ENCODE peak calls at places on chromosomes 5 and 9, in seven cellular contexts. B is heart left ventricle, J is GM12891, X is HepG2, M is prostate gland, P is transverse colon, Y is vagina. S is an unnamed sample.

GRCh38 chr9:87270241-87271234 is 227.1 kb upstream of the DAPK1 start:
- DNase-seq in B (peak), J (no peak), X (no peak), M (no peak), P (no peak), Y (no peak), S (no peak)

GRCh38 chr5:172777381-172778222 is 6.6 kb upstream of the DUSP1 start:
- DNase-seq in B (peak), J (peak), X (peak), M (peak), P (peak), Y (peak), S (peak)

GRCh38 chr9:126440938-126441337 is 114.3 kb downstream of the MVB12B start:
- DNase-seq in B (no peak), J (no peak), X (no peak), M (no peak), P (no peak), Y (no peak), S (no peak)

GRCh38 chr5:155906046-155906445 is 420.9 kb upstream of the SGCD start:
- DNase-seq in B (no peak), J (no peak), X (no peak), M (no peak), P (no peak), Y (no peak), S (no peak)

GRCh38 chr9:92722386-92723298 is 42.0 kb downstream of the BICD2 start:
- DNase-seq in B (no peak), J (no peak), X (no peak), M (no peak), P (no peak), Y (no peak), S (no peak)

GRCh38 chr5:96146675-96147074 is 185.0 kb upstream of the ELL2 start:
- DNase-seq in B (no peak), J (peak), X (no peak), M (no peak), P (no peak), Y (no peak), S (peak)

GRCh38 chr9:29241320-29241719 is 1668.0 kb upstream of the C9orf72 start:
- DNase-seq in B (no peak), J (no peak), X (no peak), M (no peak), P (no peak), Y (no peak), S (no peak)

GRCh38 chr5:140575309-140575708 is 10.7 kb downstream of the SLC35A4 start:
- DNase-seq in B (peak), J (no peak), X (peak), M (peak), P (peak), Y (no peak), S (peak)

GRCh38 chr5:78345485-78345884 is 14.9 kb upstream of the SCAMP1 start:
- DNase-seq in B (no peak), J (no peak), X (no peak), M (no peak), P (no peak), Y (no peak), S (no peak)

GRCh38 chr5:179187229-179187678 is 127.1 kb downstream of the ZNF354C start:
- DNase-seq in B (no peak), J (no peak), X (peak), M (no peak), P (no peak), Y (no peak), S (no peak)

GRCh38 chr5:68875351-68875750 is 218.5 kb upstream of the SLC30A5 start:
- DNase-seq in B (no peak), J (no peak), X (no peak), M (no peak), P (no peak), Y (no peak), S (no peak)

GRCh38 chr9:99024959-99025358 is 80.0 kb upstream of the TGFBR1 start:
- DNase-seq in B (no peak), J (no peak), X (no peak), M (no peak), P (no peak), Y (no peak), S (no peak)

GRCh38 chr9:98929866-98930265 is 13.8 kb upstream of the COL15A1 start:
- DNase-seq in B (no peak), J (no peak), X (no peak), M (no peak), P (no peak), Y (no peak), S (peak)

GRCh38 chr5:34672196-34672595 is 16.1 kb downstream of the RAI14 start:
- DNase-seq in B (no peak), J (no peak), X (no peak), M (no peak), P (no peak), Y (no peak), S (no peak)

GRCh38 chr9:104361207-104361606 is 142.9 kb upstream of the OR13F1 start:
- DNase-seq in B (peak), J (no peak), X (no peak), M (no peak), P (no peak), Y (no peak), S (no peak)

GRCh38 chr5:50965621-50966362 is 299.4 kb downstream of the PARP8 start:
- DNase-seq in B (no peak), J (no peak), X (no peak), M (no peak), P (no peak), Y (no peak), S (no peak)

GRCh38 chr9:125142560-125143376 is 560 bp downstream of the SCAI start:
- DNase-seq in B (no peak), J (no peak), X (no peak), M (no peak), P (peak), Y (no peak), S (peak)

GRCh38 chr9:4592325-4592724 is 69.8 kb upstream of the PLPP6 start:
- DNase-seq in B (no peak), J (no peak), X (no peak), M (no peak), P (no peak), Y (no peak), S (no peak)

GRCh38 chr9:87567047-87567446 is 69.4 kb downstream of the DAPK1 start:
- DNase-seq in B (no peak), J (no peak), X (no peak), M (no peak), P (no peak), Y (no peak), S (no peak)

GRCh38 chr9:87873607-87874319 is 8.9 kb upstream of the SPATA31E1 start:
- DNase-seq in B (no peak), J (no peak), X (no peak), M (no peak), P (peak), Y (peak), S (no peak)

GRCh38 chr9:125529589-125530515 is 177.2 kb downstream of the MAPKAP1 start:
- DNase-seq in B (no peak), J (no peak), X (no peak), M (no peak), P (no peak), Y (no peak), S (no peak)

GRCh38 chr9:137435980-137436760 is 5.0 kb downstream of the ENTPD8 start:
- DNase-seq in B (no peak), J (no peak), X (peak), M (peak), P (peak), Y (no peak), S (no peak)

GRCh38 chr5:92687793-92688467 is 893.1 kb downstream of the NR2F1-AS1 start:
- DNase-seq in B (no peak), J (no peak), X (peak), M (no peak), P (no peak), Y (no peak), S (no peak)

GRCh38 chr9:82255533-82255932 is 267.0 kb downstream of the SPATA31D1 start:
- DNase-seq in B (no peak), J (no peak), X (no peak), M (no peak), P (no peak), Y (no peak), S (no peak)

GRCh38 chr5:138339086-138339456 is 1.0 kb downstream of the FAM53C start:
- DNase-seq in B (no peak), J (no peak), X (no peak), M (peak), P (no peak), Y (no peak), S (peak)

GRCh38 chr5:36949593-36949992 is 73.0 kb downstream of the NIPBL start:
- DNase-seq in B (no peak), J (no peak), X (no peak), M (no peak), P (no peak), Y (no peak), S (no peak)

GRCh38 chr9:107239474-107239873 is 43.6 kb upstream of the RAD23B start:
- DNase-seq in B (no peak), J (no peak), X (peak), M (no peak), P (no peak), Y (no peak), S (peak)

GRCh38 chr9:72133365-72134035 is 15.7 kb upstream of the GDA start:
- DNase-seq in B (no peak), J (no peak), X (peak), M (no peak), P (peak), Y (no peak), S (no peak)
- TF ChIP-seq POLR2A in B (no peak), J (no peak), X (no peak), M (no peak), P (no peak), Y (no peak), S (no peak)

DNA sequence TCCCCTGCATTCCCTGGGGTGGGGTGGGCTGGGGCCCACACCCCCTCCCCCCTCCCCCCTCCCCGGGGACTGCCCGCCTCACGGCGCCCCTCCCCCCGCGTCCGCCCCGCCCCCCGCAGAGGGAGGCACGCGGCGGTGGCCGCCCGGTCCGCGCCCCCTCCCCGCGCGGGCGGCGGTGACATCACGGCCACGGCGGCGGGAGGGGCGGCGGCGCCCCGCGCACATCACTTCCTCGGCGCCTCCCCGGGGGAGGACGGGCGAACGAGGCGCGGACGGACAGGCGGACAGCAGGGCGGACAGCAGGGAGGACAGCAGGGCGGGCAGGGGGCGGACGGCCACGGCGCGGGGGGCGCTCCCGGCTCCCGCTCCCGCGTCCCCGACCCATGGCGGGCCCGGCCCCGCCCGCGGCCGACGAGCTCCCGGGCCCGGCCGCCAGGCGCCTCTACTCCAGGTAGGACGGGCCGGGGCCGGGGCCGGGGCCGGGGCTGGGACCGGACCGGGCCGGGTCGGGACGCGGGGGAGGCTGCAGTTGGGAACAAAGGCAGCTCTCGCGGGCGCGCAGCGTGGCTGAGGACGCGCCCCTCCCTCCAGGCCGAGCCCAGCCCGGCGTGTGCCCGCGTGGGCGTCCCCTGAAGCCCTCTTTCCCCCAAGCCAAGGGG is at the start of gene GPSM1:
- DNase-seq in B (peak), J (no peak), X (no peak), M (no peak), P (peak), Y (no peak), S (peak)
- TF ChIP-seq POLR2A in B (no peak), J (no peak), X (no peak), M (peak), P (no peak), Y (peak), S (no peak)

GRCh38 chr9:2018162-2018643 is 3.1 kb downstream of the SMARCA2 start:
- DNase-seq in B (no peak), J (no peak), X (no peak), M (no peak), P (no peak), Y (no peak), S (no peak)

GRCh38 chr9:2016411-2017208 is 1.5 kb downstream of the SMARCA2 start:
- DNase-seq in B (peak), J (peak), X (peak), M (peak), P (peak), Y (peak), S (peak)

GRCh38 chr9:2017209-2017458 is 2.0 kb downstream of the SMARCA2 start:
- DNase-seq in B (no peak), J (no peak), X (no peak), M (no peak), P (no peak), Y (no peak), S (no peak)

GRCh38 chr9:2018764-2019548 is 3.8 kb downstream of the SMARCA2 start:
- DNase-seq in B (no peak), J (no peak), X (no peak), M (no peak), P (no peak), Y (no peak), S (peak)

GRCh38 chr9:2017459-2018161 is 2.5 kb downstream of the SMARCA2 start:
- DNase-seq in B (peak), J (peak), X (peak), M (peak), P (peak), Y (no peak), S (peak)
- TF ChIP-seq POLR2A in B (peak), J (peak), X (peak), M (peak), P (peak), Y (peak), S (peak)

GRCh38 chr5:160421625-160422258 is at the start of gene PTTG1:
- DNase-seq in B (peak), J (peak), X (peak), M (peak), P (peak), Y (peak), S (peak)

GRCh38 chr5:160420331-160420610 is 1.4 kb upstream of the PTTG1 start:
- DNase-seq in B (no peak), J (no peak), X (no peak), M (no peak), P (no peak), Y (no peak), S (no peak)

GRCh38 chr5:160419458-160420330 is 813 bp upstream of the SLU7 start:
- DNase-seq in B (no peak), J (no peak), X (no peak), M (no peak), P (no peak), Y (no peak), S (peak)

GRCh38 chr5:160423025-160423554 is 1.4 kb downstream of the PTTG1 start:
- DNase-seq in B (no peak), J (no peak), X (no peak), M (peak), P (no peak), Y (no peak), S (no peak)

GRCh38 chr5:160418561-160419457 is at the start of gene SLU7:
- DNase-seq in B (peak), J (peak), X (peak), M (peak), P (peak), Y (peak), S (peak)
- TF ChIP-seq POLR2A in B (peak), J (peak), X (peak), M (peak), P (peak), Y (peak), S (peak)

DNA sequence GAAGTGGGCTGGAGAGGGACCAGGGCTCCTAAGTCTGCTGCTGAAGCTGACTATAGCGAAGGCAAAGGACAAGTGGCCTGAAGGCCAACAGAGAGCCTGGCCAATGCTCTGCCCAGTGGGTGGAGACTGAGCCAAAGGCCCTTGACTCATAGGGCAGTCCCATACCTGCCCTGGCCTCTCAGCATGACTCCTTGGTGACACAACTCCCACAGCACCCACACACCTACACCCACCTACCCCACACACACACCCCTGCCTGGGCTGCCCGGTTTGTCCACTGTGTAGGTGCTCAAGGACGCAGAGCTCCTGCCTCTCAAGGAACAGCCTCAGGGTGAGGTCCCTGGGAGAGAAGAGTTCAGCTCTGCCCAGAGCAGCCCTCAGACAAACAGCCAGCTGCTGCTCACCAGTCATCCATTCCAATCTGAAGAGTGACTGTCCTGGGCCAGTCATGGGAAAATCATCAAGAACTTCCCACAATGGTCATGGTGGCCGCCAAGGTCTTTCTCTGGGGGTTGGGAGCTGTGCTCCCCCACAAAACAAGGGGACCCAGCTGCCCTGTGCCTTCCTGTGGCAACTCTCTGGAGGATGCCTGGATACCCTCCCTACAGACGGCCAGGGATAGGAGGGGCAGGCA is 5.0 kb downstream of the TNIP1 start:
- DNase-seq in B (no peak), J (no peak), X (no peak), M (no peak), P (peak), Y (no peak), S (no peak)
- TF ChIP-seq POLR2A in B (no peak), J (no peak), X (no peak), M (no peak), P (peak), Y (no peak), S (no peak)

GRCh38 chr5:154405078-154405792 is 40.6 kb upstream of the SAP30L start:
- DNase-seq in B (peak), J (peak), X (peak), M (peak), P (peak), Y (no peak), S (peak)
- TF ChIP-seq POLR2A in B (no peak), J (no peak), X (no peak), M (no peak), P (no peak), Y (no peak), S (no peak)

DNA sequence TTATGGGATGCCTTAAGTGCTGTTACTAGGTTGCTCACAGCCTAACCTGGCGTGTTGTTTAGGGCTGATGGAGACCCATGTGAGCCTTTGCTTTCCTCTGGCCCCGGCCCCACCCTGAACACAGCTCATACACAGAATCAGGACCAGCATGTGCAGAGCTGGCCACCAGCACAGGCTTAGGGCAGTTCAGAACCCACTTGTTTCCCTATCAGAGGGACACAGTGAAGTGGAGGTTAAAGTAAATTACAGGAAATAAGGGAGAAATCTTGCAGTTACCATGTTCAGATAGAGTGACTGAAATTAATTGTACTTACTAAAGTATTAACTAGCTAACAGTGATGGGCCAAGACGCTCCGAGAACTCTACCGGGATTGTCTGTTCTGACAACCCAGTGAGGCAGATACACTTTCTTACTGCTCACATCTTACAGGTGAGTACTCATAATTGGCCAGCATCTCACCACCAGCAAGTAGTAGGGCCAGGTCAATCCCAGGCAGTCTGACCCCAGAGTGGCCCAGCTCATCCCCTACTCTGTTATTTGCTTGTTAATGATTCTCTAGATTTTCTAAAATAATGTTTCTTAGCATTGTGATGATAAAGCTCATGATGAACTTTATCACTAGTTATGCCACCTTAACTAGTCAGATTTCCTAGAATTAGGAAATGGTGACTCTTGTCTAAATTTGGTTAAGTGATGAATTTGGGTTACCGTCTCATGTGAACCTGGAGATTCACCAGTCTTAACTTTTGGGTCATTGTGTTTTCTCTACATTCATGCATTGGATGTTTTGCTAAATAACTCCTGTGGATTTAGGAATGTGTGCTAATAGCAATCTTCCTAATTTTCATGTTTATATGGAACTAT is 15.4 kb downstream of the CCT5 start:
- DNase-seq in B (no peak), J (no peak), X (no peak), M (no peak), P (no peak), Y (no peak), S (no peak)
- TF ChIP-seq POLR2A in B (no peak), J (peak), X (peak), M (no peak), P (no peak), Y (no peak), S (no peak)

DNA sequence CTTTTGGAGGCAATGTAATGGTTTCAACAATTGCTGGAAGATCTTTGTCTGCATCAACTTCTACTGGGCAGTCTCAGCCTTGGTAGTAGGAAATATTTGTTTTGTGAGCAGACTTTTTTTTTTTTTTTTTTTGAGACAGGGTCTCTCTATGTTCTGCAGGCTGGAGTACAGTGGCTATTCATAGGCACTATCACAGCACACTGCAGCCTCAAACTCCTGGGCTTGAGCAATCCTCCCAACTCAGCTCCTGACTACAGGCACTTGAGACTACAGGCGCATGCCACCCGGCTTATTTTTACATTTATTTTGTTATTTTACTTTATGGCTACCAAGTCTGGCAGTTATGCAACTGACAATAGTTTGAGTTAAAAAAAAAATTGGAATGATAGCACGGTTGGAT is 187.3 kb downstream of the SNX18 start:
- DNase-seq in B (no peak), J (no peak), X (no peak), M (no peak), P (no peak), Y (peak), S (no peak)
- TF ChIP-seq POLR2A in B (no peak), J (no peak), X (no peak), M (no peak), P (no peak), Y (no peak), S (no peak)